ENCODE peak calls at places on chromosome 20, in ten cellular contexts. M, N, L, V, Y, E, A, Z, K and H are unnamed samples.

GRCh38 chr20:53926428-53927028 is 143.9 kb downstream of the BCAS1 start:
- DNase-seq in M (no peak), N (no peak), L (peak; percentile 79), V (no peak), Y (peak; percentile 43), E (no peak), A (no peak), Z (peak; percentile 90), K (no peak), H (no peak)

GRCh38 chr20:43859994-43860393 is 54.7 kb upstream of the TOX2 start:
- DNase-seq in M (no peak), N (no peak), L (no peak), V (no peak), Y (no peak), E (no peak), A (no peak), Z (no peak), K (no peak), H (no peak)

GRCh38 chr20:50308513-50309279 is 118.1 kb downstream of the CEBPB start:
- DNase-seq in M (peak; percentile 71), N (peak; percentile 99), L (no peak), V (no peak), Y (peak; percentile 87), E (no peak), A (peak; percentile 96), Z (peak; percentile 98), K (peak; percentile 88), H (peak; percentile 98)

GRCh38 chr20:25300496-25301170 is 52.7 kb downstream of the PYGB start:
- DNase-seq in M (no peak), N (no peak), L (no peak), V (no peak), Y (no peak), E (no peak), A (peak; percentile 50), Z (no peak), K (no peak), H (no peak)

GRCh38 chr20:51860015-51860882 is 57.9 kb upstream of the SALL4 start:
- DNase-seq in M (no peak), N (no peak), L (peak; percentile 85), V (no peak), Y (no peak), E (no peak), A (no peak), Z (peak; percentile 60), K (no peak), H (no peak)

GRCh38 chr20:46484954-46485353 is 28.4 kb downstream of the ZNF334 start:
- DNase-seq in M (no peak), N (no peak), L (no peak), V (no peak), Y (no peak), E (no peak), A (no peak), Z (no peak), K (no peak), H (no peak)

GRCh38 chr20:49404461-49404860 is 78.0 kb downstream of the KCNB1 start:
- DNase-seq in M (no peak), N (no peak), L (no peak), V (no peak), Y (no peak), E (no peak), A (no peak), Z (no peak), K (no peak), H (no peak)

GRCh38 chr20:10427060-10427692 is 6.8 kb downstream of the MKKS start:
- DNase-seq in M (peak; percentile 71), N (no peak), L (peak; percentile 42), V (peak; percentile 33), Y (peak; percentile 75), E (peak; percentile 42), A (peak; percentile 75), Z (peak; percentile 84), K (no peak), H (peak; percentile 72)

DNA sequence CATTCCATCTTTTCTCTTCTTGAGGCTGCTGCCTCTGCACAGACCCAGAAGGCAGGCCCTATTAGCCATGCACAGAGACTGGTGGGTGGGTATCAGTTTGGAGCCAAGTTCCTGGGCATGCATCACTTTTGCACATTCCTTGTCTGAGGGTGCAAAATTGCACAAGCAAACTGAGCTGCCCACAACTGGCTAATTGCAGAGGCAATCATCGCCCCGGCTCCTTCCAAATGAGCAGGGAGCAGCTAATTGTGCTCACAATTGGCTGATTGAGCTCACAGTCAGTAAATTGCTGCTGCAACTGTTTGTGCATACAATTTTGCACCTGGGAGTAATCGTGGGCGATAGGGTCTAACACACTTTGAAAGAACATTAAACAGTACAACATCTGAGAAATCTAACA is 511.4 kb downstream of the DHX35 start:
- DNase-seq in M (no peak), N (no peak), L (no peak), V (no peak), Y (no peak), E (no peak), A (no peak), Z (no peak), K (no peak), H (no peak)
- H3K27ac ChIP-seq in M (no peak overlapping the region), N (no peak overlapping the region), L (no peak overlapping the region), V (no peak overlapping the region), Y (no peak overlapping the region), E (no peak overlapping the region), A (no peak overlapping the region), Z (no peak overlapping the region), K (no peak overlapping the region), H (no peak overlapping the region)

GRCh38 chr20:61985096-61985495 is 80.6 kb downstream of the TAF4 start:
- DNase-seq in M (no peak), N (no peak), L (no peak), V (no peak), Y (no peak), E (no peak), A (no peak), Z (no peak), K (no peak), H (no peak)

GRCh38 chr20:61988665-61989064 is 77.0 kb downstream of the TAF4 start:
- DNase-seq in M (no peak), N (no peak), L (no peak), V (no peak), Y (no peak), E (no peak), A (no peak), Z (no peak), K (no peak), H (no peak)

GRCh38 chr20:61983965-61984364 is 81.7 kb downstream of the TAF4 start:
- DNase-seq in M (no peak), N (no peak), L (no peak), V (no peak), Y (no peak), E (no peak), A (no peak), Z (no peak), K (no peak), H (no peak)

GRCh38 chr20:61989741-61990140 is 75.9 kb downstream of the TAF4 start:
- DNase-seq in M (no peak), N (no peak), L (no peak), V (no peak), Y (no peak), E (no peak), A (no peak), Z (no peak), K (no peak), H (no peak)

DNA sequence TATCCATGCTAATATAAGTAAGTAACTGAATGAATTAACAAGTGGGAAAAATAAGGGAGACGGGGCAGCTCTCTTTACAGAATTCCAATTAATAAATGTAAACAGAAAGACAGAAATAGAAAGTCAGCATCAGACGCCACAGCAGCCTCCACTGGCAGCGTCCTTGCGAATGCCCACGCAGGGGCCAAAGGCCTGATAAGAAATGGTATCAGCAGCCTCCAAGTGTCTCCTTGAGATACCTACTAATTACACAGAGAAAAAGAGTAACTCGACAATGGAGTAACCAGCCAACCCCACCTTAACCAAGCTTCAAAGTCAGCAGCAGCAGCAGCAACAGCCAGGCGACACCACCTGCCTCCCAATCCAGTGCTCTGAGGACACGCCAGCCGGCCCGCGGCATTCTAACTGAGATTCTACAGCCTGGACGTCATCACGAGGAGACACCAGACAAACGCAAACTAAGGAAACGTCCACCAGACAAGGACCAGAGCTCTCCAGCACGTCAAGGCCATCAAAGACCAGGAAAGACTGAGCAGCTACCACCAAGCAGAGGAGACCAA is 78.8 kb downstream of the TAF4 start:
- DNase-seq in M (no peak), N (no peak), L (no peak), V (no peak), Y (no peak), E (no peak), A (no peak), Z (no peak), K (no peak), H (no peak)
- H3K9me3 ChIP-seq in M (no peaks in the 10 kb centered on the region), N (peaks cover 3% of the 10 kb centered on the region), L (no peaks in the 10 kb centered on the region), V (peaks cover 6% of the 10 kb centered on the region), Y (peaks cover 5% of the 10 kb centered on the region), E (peaks cover 8% of the 10 kb centered on the region), A (no peaks in the 10 kb centered on the region), Z (peaks cover 14% of the 10 kb centered on the region), K (peaks cover 15% of the 10 kb centered on the region), H (peaks cover 6% of the 10 kb centered on the region)

GRCh38 chr20:21707999-21708737 is 2.7 kb downstream of the PAX1 start:
- DNase-seq in M (no peak), N (no peak), L (no peak), V (no peak), Y (no peak), E (no peak), A (no peak), Z (no peak), K (no peak), H (no peak)
- H3K4me3 ChIP-seq in M (no peak overlapping the region), N (no peak overlapping the region), L (no peak overlapping the region), V (no peak overlapping the region), Y (no peak overlapping the region), E (no peak overlapping the region), A (no peak overlapping the region), Z (no peak overlapping the region), K (no peak overlapping the region), H (no peak overlapping the region)

GRCh38 chr20:64050261-64051032 is 1.0 kb upstream of the SOX18 start:
- DNase-seq in M (no peak), N (no peak), L (no peak), V (no peak), Y (peak; percentile 73), E (no peak), A (no peak), Z (no peak), K (no peak), H (no peak)
- H3K27ac ChIP-seq in M (no peak overlapping the region), N (peak overlapping the region; percentile 59), L (peak overlapping the region; percentile 78), V (no peak overlapping the region), Y (no peak overlapping the region), E (no peak overlapping the region), A (peak overlapping the region; percentile 57), Z (peak overlapping the region; percentile 96), K (peak overlapping the region; percentile 52), H (no peak overlapping the region)

GRCh38 chr20:59961423-59961822 is 3.2 kb downstream of the CDH26 start:
- DNase-seq in M (no peak), N (no peak), L (no peak), V (no peak), Y (no peak), E (no peak), A (no peak), Z (no peak), K (no peak), H (no peak)
- H3K9me3 ChIP-seq in M (no peaks in the 10 kb centered on the region), N (no peaks in the 10 kb centered on the region), L (no peaks in the 10 kb centered on the region), V (no peaks in the 10 kb centered on the region), Y (no peaks in the 10 kb centered on the region), E (no peaks in the 10 kb centered on the region), A (no peaks in the 10 kb centered on the region), Z (no peaks in the 10 kb centered on the region), K (no peaks in the 10 kb centered on the region), H (no peaks in the 10 kb centered on the region)

GRCh38 chr20:286508-286907 is 4.0 kb downstream of the C20orf96 start:
- DNase-seq in M (no peak), N (no peak), L (no peak), V (no peak), Y (no peak), E (no peak), A (no peak), Z (no peak), K (no peak), H (no peak)
- H3K4me3 ChIP-seq in M (no peak overlapping the region), N (no peak overlapping the region), L (no peak overlapping the region), V (no peak overlapping the region), Y (no peak overlapping the region), E (no peak overlapping the region), A (no peak overlapping the region), Z (no peak overlapping the region), K (no peak overlapping the region), H (no peak overlapping the region)